ENCODE peak calls at places on chromosomes 6 and 20, in nine cellular contexts. N is NCI-H460; K is activated T-cell treated with anti-CD3 and anti-CD28 coated beads for 48 hours; H is GM23248; I is small intestine; A is stimulated activated CD4-positive, alpha-beta T cell treated with anti-CD3 and anti-CD28 coated beads, Interleukin-4, amount 100 ng/mL, for 1 hour; G is nephron progenitor cell; Z is activated naive CD4-positive, alpha-beta T cell; B is Caki2. Y is an unnamed sample.

GRCh38 chr6:169813969-169814368 is 62.5 kb downstream of the ERMARD start:
- DNase-seq in N (no peak), K (no peak), H (no peak), I (no peak), A (no peak), G (no peak), Z (no peak), B (no peak), Y (no peak)

GRCh38 chr6:47247227-47247797 is 62.4 kb downstream of the TNFRSF21 start:
- DNase-seq in N (no peak), K (no peak), H (peak), I (peak), A (no peak), G (no peak), Z (no peak), B (no peak), Y (no peak)

GRCh38 chr6:64505312-64505711 is 869.7 kb downstream of the PHF3 start:
- DNase-seq in N (peak), K (no peak), H (peak), I (no peak), A (no peak), G (peak), Z (no peak), B (no peak), Y (no peak)

GRCh38 chr6:136550330-136551071 is at the start of gene MAP7:
- DNase-seq in N (peak), K (peak), H (peak), I (peak), A (peak), G (peak), Z (peak), B (peak), Y (peak)

GRCh38 chr6:34595332-34596090 is 39.4 kb upstream of the SPDEF start:
- DNase-seq in N (no peak), K (no peak), H (peak), I (no peak), A (no peak), G (no peak), Z (no peak), B (no peak), Y (no peak)

GRCh38 chr6:154815938-154816820 is 83.0 kb downstream of the SCAF8 start:
- DNase-seq in N (no peak), K (no peak), H (peak), I (no peak), A (no peak), G (no peak), Z (no peak), B (no peak), Y (no peak)

GRCh38 chr6:2990179-2990931 is 9.3 kb upstream of the NQO2 start:
- DNase-seq in N (no peak), K (peak), H (peak), I (peak), A (no peak), G (no peak), Z (peak), B (peak), Y (peak)

GRCh38 chr6:104118274-104118673 is 741.4 kb downstream of the HACE1 start:
- DNase-seq in N (no peak), K (no peak), H (peak), I (no peak), A (no peak), G (no peak), Z (no peak), B (no peak), Y (no peak)

GRCh38 chr6:166625356-166625755 is 1.7 kb downstream of the RPS6KA2 start:
- DNase-seq in N (no peak), K (no peak), H (peak), I (no peak), A (no peak), G (no peak), Z (no peak), B (no peak), Y (peak)

GRCh38 chr6:94956910-94957309 is 620.4 kb upstream of the MANEA start:
- DNase-seq in N (no peak), K (no peak), H (no peak), I (no peak), A (no peak), G (no peak), Z (no peak), B (no peak), Y (no peak)

GRCh38 chr20:49397525-49397924 is 84.9 kb downstream of the KCNB1 start:
- DNase-seq in N (no peak), K (no peak), H (peak), I (no peak), A (no peak), G (no peak), Z (no peak), B (no peak), Y (no peak)

GRCh38 chr20:32483351-32484220 is 101.5 kb downstream of the NOL4L start:
- DNase-seq in N (peak), K (peak), H (peak), I (peak), A (peak), G (peak), Z (peak), B (peak), Y (peak)

GRCh38 chr6:169905041-169905807 is 153.8 kb downstream of the ERMARD start:
- DNase-seq in N (no peak), K (no peak), H (peak), I (peak), A (no peak), G (no peak), Z (no peak), B (peak), Y (no peak)

GRCh38 chr20:59004493-59004762 is 2.6 kb downstream of the CTSZ start:
- DNase-seq in N (no peak), K (no peak), H (no peak), I (no peak), A (peak), G (no peak), Z (no peak), B (no peak), Y (no peak)

Y was measured in CD8-positive, alpha-beta T cell.